ENCODE peak calls at places on chromosome 21, in six cellular contexts. P, C, U, A, E and R are unnamed samples.

GRCh38 chr21:27206368-27206982 is 239.6 kb upstream of the ADAMTS5 start:
- DNase-seq in P (no peak), C (no peak), U (peak; percentile 35), A (peak; percentile 54), E (no peak), R (no peak)

GRCh38 chr21:15682977-15683376 is 46.8 kb upstream of the USP25 start:
- DNase-seq in P (peak; percentile 85), C (peak; percentile 63), U (peak; percentile 73), A (no peak), E (no peak), R (no peak)

GRCh38 chr21:29730281-29730680 is 209.5 kb downstream of the GRIK1 start:
- DNase-seq in P (no peak), C (no peak), U (no peak), A (no peak), E (no peak), R (no peak)

GRCh38 chr21:38930838-38931237 is 125.1 kb downstream of the ETS2 start:
- DNase-seq in P (peak; percentile 80), C (peak; percentile 77), U (peak; percentile 90), A (no peak), E (no peak), R (peak; percentile 42)

GRCh38 chr21:43333301-43334062 is 93.4 kb downstream of the SIK1 start:
- DNase-seq in P (peak; percentile 91), C (peak; percentile 84), U (peak; percentile 86), A (peak; percentile 54), E (peak; percentile 79), R (peak; percentile 71)

GRCh38 chr21:27571706-27572105 is 604.8 kb upstream of the ADAMTS5 start:
- DNase-seq in P (peak; percentile 93), C (peak; percentile 70), U (peak; percentile 75), A (no peak), E (no peak), R (peak; percentile 29)

GRCh38 chr21:46327711-46328110 is 3.8 kb downstream of the PCNT start:
- DNase-seq in P (no peak), C (no peak), U (no peak), A (no peak), E (no peak), R (no peak)

GRCh38 chr21:26041441-26042180 is 129.0 kb downstream of the APP start:
- DNase-seq in P (peak; percentile 38), C (peak; percentile 78), U (peak; percentile 37), A (no peak), E (no peak), R (peak; percentile 28)

GRCh38 chr21:21007606-21008005 is 9.4 kb downstream of the NCAM2 start:
- DNase-seq in P (peak; percentile 12), C (no peak), U (peak; percentile 4), A (no peak), E (no peak), R (no peak)

GRCh38 chr21:32140212-32141008 is 138.4 kb downstream of the MIS18A start:
- DNase-seq in P (no peak), C (peak; percentile 54), U (no peak), A (no peak), E (no peak), R (no peak)

GRCh38 chr21:15801352-15801863 is 71.6 kb downstream of the USP25 start:
- DNase-seq in P (no peak), C (no peak), U (no peak), A (no peak), E (no peak), R (no peak)

GRCh38 chr21:38503588-38503987 is 5.3 kb upstream of the ERG start:
- DNase-seq in P (peak; percentile 85), C (peak; percentile 6), U (peak; percentile 14), A (no peak), E (no peak), R (no peak)

GRCh38 chr21:39663742-39664492 is 51.2 kb downstream of the B3GALT5 start:
- DNase-seq in P (no peak), C (no peak), U (no peak), A (no peak), E (no peak), R (no peak)

GRCh38 chr21:46483300-46484295 is 24.9 kb downstream of the DIP2A start:
- DNase-seq in P (peak; percentile 24), C (no peak), U (peak; percentile 26), A (no peak), E (no peak), R (no peak)

GRCh38 chr21:37208056-37208705 is 59.0 kb downstream of the VPS26C start:
- DNase-seq in P (no peak), C (no peak), U (peak; percentile 50), A (no peak), E (peak; percentile 85), R (no peak)

GRCh38 chr21:42644223-42645208 is 8.9 kb upstream of the PDE9A start:
- DNase-seq in P (peak; percentile 59), C (peak; percentile 87), U (peak; percentile 57), A (no peak), E (peak; percentile 26), R (no peak)

GRCh38 chr21:38472709-38473108 is 25.6 kb downstream of the ERG start:
- DNase-seq in P (no peak), C (no peak), U (no peak), A (no peak), E (peak; percentile 58), R (no peak)

GRCh38 chr21:36454079-36454478 is 25.8 kb downstream of the CLDN14 start:
- DNase-seq in P (no peak), C (no peak), U (no peak), A (peak; percentile 53), E (no peak), R (no peak)

GRCh38 chr21:27362249-27362648 is 395.4 kb upstream of the ADAMTS5 start:
- DNase-seq in P (peak; percentile 31), C (no peak), U (no peak), A (no peak), E (no peak), R (no peak)

GRCh38 chr21:46346296-46347202 is 22.6 kb downstream of the PCNT start:
- DNase-seq in P (no peak), C (no peak), U (no peak), A (no peak), E (no peak), R (no peak)

GRCh38 chr21:15735409-15735808 is 5.6 kb downstream of the USP25 start:
- DNase-seq in P (no peak), C (no peak), U (no peak), A (no peak), E (no peak), R (no peak)

GRCh38 chr21:38179504-38179900 is 77.3 kb upstream of the KCNJ15 start:
- DNase-seq in P (peak; percentile 18), C (peak; percentile 36), U (peak; percentile 31), A (no peak), E (no peak), R (no peak)

GRCh38 chr21:23017989-23018388 is 2019.8 kb downstream of the NCAM2 start:
- DNase-seq in P (no peak), C (no peak), U (no peak), A (no peak), E (no peak), R (no peak)

GRCh38 chr21:32867587-32867986 is 96.0 kb upstream of the PAXBP1 start:
- DNase-seq in P (no peak), C (no peak), U (no peak), A (no peak), E (no peak), R (no peak)

GRCh38 chr21:25997788-25998611 is 172.6 kb downstream of the APP start:
- DNase-seq in P (peak; percentile 16), C (no peak), U (no peak), A (peak; percentile 88), E (no peak), R (no peak)

GRCh38 chr21:38982096-38982495 is 176.4 kb downstream of the ETS2 start:
- DNase-seq in P (peak; percentile 34), C (no peak), U (no peak), A (peak; percentile 82), E (no peak), R (no peak)

GRCh38 chr21:18387994-18388393 is 15.6 kb downstream of the TMPRSS15 start:
- DNase-seq in P (no peak), C (no peak), U (no peak), A (no peak), E (no peak), R (no peak)

GRCh38 chr21:16572032-16572431 is 842.2 kb downstream of the USP25 start:
- DNase-seq in P (peak; percentile 56), C (peak; percentile 72), U (peak; percentile 74), A (no peak), E (no peak), R (no peak)

GRCh38 chr21:38413958-38414506 is 84.2 kb downstream of the ERG start:
- DNase-seq in P (peak; percentile 17), C (no peak), U (no peak), A (no peak), E (no peak), R (no peak)

GRCh38 chr21:44724926-44725325 is 13.6 kb upstream of the TSPEAR start:
- DNase-seq in P (no peak), C (no peak), U (no peak), A (no peak), E (no peak), R (no peak)

GRCh38 chr21:44722701-44723100 is 11.3 kb upstream of the TSPEAR start:
- DNase-seq in P (no peak), C (no peak), U (no peak), A (no peak), E (no peak), R (no peak)

GRCh38 chr21:44726803-44727202 is 15.4 kb upstream of the TSPEAR start:
- DNase-seq in P (no peak), C (no peak), U (no peak), A (no peak), E (no peak), R (no peak)

GRCh38 chr21:44723177-44724131 is 12.1 kb upstream of the TSPEAR start:
- DNase-seq in P (peak; percentile 7), C (no peak), U (no peak), A (peak; percentile 48), E (no peak), R (no peak)

DNA sequence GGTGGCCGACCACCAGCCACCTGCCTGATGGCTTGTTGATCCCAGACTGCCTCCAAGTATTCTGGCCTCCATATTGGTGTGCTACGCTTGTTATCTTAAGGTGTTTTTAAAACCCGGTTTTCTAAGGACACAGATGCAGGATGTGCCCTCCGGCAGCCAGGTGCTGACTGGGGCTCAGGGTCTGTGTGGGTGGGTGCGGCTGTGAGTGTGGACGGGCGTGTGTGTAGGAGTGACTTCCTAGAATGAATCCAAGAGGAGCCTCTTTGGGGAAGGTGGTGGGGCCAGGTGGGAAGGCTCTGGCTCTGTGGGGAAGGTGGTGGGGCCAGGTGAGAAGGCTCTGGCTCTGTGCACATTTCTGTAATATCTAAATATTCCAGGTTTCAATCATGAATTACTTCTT is 12.8 kb upstream of the TSPEAR start:
- DNase-seq in P (no peak), C (no peak), U (no peak), A (no peak), E (no peak), R (no peak)
- H3K4me3 ChIP-seq in P (no peak overlapping the region), C (no peak overlapping the region), U (no peak overlapping the region), A (no peak overlapping the region), E (no peak overlapping the region), R (no peak overlapping the region)

GRCh38 chr21:41369105-41369914 is 7.5 kb downstream of the MX2 start:
- DNase-seq in P (peak; percentile 3), C (peak; percentile 31), U (no peak), A (peak; percentile 82), E (peak; percentile 60), R (no peak)
- TF ChIP-seq CTCF in P (no peak), C (peak; percentile 14), U (peak; percentile 2), A (no peak), E (no peak), R (no peak)

GRCh38 chr21:34836103-34836932 is 167.5 kb downstream of the CLIC6 start:
- DNase-seq in P (peak; percentile 100), C (peak; percentile 100), U (peak; percentile 100), A (no peak), E (peak; percentile 86), R (peak; percentile 99)
- H3K4me3 ChIP-seq in P (peak overlapping the region; percentile 4), C (peak overlapping the region; percentile 53), U (peak overlapping the region; percentile 54), A (no peak overlapping the region), E (peak overlapping the region; percentile 36), R (peak overlapping the region; percentile 16)

GRCh38 chr21:41360072-41360821 is 1.6 kb upstream of the MX2 start:
- DNase-seq in P (peak; percentile 42), C (peak; percentile 57), U (peak; percentile 45), A (peak; percentile 50), E (no peak), R (no peak)
- TF ChIP-seq CTCF in P (no peak), C (no peak), U (no peak), A (peak; percentile 49), E (no peak), R (no peak)